ENCODE peak calls at places on chromosomes 2 and 18, in four cellular contexts. Y, D, G and O are unnamed samples.

GRCh38 chr2:161139098-161139987 is 20.9 kb upstream of the TANK start:
- DNase-seq in Y (peak; percentile 66), G (no peak), D (no peak), O (no peak)

GRCh38 chr2:215031330-215031729 is 107.1 kb downstream of the ABCA12 start:
- DNase-seq in Y (no peak), D (no peak), G (no peak), O (no peak)

GRCh38 chr2:228747478-228747877 is 523.6 kb downstream of the PID1 start:
- DNase-seq in Y (no peak), G (no peak), D (no peak), O (no peak)

GRCh38 chr2:41496908-41497307 is 550.9 kb upstream of the PKDCC start:
- DNase-seq in D (no peak), G (no peak), Y (no peak), O (no peak)

GRCh38 chr2:45169339-45170190 is 160.3 kb upstream of the SIX2 start:
- DNase-seq in G (no peak), Y (no peak), D (no peak), O (no peak)

GRCh38 chr2:65580824-65581223 is 148.4 kb upstream of the SPRED2 start:
- DNase-seq in Y (no peak), G (no peak), D (no peak), O (no peak)

GRCh38 chr2:127645395-127646291 is at the start of gene GPR17:
- DNase-seq in Y (no peak), D (no peak), G (no peak), O (no peak)

GRCh38 chr2:241228081-241228859 is 39.8 kb downstream of the ANO7 start:
- DNase-seq in Y (no peak), D (no peak), G (no peak), O (no peak)

GRCh38 chr2:189143930-189144329 is 35.6 kb downstream of the COL5A2 start:
- DNase-seq in D (no peak), Y (no peak), G (no peak), O (no peak)

GRCh38 chr2:72222829-72223564 is 75.3 kb upstream of the CYP26B1 start:
- DNase-seq in Y (no peak), G (no peak), D (no peak), O (no peak)

GRCh38 chr2:119229716-119230115 is 6.1 kb downstream of the STEAP3 start:
- DNase-seq in Y (no peak), D (no peak), G (no peak), O (no peak)

GRCh38 chr18:45324489-45325111 is 290.7 kb upstream of the SLC14A2 start:
- DNase-seq in Y (no peak), G (peak; percentile 41), D (peak; percentile 92), O (no peak)

GRCh38 chr2:109482371-109482841 is 131.4 kb downstream of the SEPTIN10 start:
- DNase-seq in Y (no peak), D (no peak), G (peak; percentile 34), O (no peak)

GRCh38 chr2:132489150-132489549 is 72.5 kb downstream of the GPR39 start:
- DNase-seq in D (no peak), G (no peak), Y (no peak), O (no peak)

GRCh38 chr2:172246649-172247048 is 143.9 kb upstream of the DLX2 start:
- DNase-seq in G (no peak), D (no peak), Y (no peak), O (no peak)

GRCh38 chr2:203583696-203584095 is 48.6 kb upstream of the RAPH1 start:
- DNase-seq in G (no peak), D (no peak), Y (no peak), O (no peak)

GRCh38 chr2:121608367-121608766 is 40.9 kb downstream of the CLASP1 start:
- DNase-seq in G (no peak), D (no peak), Y (no peak), O (no peak)

GRCh38 chr2:241788572-241788971 is 11.9 kb downstream of the GAL3ST2 start:
- DNase-seq in D (no peak), Y (no peak), G (no peak), O (no peak)

GRCh38 chr18:51151568-51152511 is 45.6 kb downstream of the MEX3C start:
- DNase-seq in G (no peak), Y (peak; percentile 69), D (no peak), O (peak; percentile 43)

GRCh38 chr2:100924520-100925451 is 77.3 kb upstream of the RPL31 start:
- DNase-seq in Y (peak; percentile 64), G (no peak), D (no peak), O (no peak)

GRCh38 chr2:119751706-119752105 is 8.0 kb upstream of the PTPN4 start:
- DNase-seq in Y (no peak), D (no peak), G (no peak), O (no peak)

GRCh38 chr2:9013403-9013802 is 9.9 kb upstream of the MBOAT2 start:
- DNase-seq in D (no peak), Y (no peak), G (no peak), O (no peak)

GRCh38 chr2:60219536-60219935 is 333.9 kb downstream of the BCL11A start:
- DNase-seq in Y (no peak), G (no peak), D (no peak), O (no peak)

DNA sequence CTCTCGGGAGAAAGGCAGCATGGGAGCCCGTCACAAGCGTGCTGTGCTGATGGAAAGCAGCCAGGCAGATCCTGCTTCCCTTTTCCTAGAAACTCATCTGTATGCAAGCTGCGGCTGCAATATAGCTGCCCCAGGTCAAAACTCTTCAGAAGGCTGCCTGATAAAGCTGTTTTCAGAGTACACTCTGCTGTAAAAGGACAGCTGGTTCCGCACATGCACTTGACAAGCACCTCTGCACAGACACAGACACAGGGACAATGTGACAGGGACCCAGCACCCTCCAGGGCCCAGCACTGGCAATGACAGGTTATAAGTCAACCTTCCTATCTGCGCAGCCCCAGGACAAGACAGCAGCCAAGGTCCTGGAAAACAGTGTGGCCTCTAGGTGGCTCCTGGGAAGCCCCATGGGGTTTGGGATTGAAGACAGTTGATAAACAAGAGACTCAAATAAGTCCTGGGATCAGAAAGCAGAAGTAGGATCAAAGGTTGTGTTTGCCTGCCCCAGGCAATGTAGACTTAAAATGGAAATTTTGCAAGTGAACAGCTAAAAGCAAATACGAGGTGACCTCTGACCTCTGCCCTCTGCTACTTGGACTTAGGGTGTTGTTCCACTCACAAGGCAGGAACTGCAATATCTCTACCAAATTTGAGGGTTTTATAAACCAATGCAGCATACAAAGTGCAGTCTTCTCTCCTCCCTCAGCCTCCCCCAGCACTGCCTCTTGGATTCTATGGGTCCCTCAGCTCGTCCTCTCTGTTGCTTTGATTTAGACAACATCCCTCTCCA is 16.9 kb downstream of the SLC66A2 start:
- DNase-seq in G (no peak), D (peak; percentile 28), Y (no peak), O (no peak)
- H3K9me3 ChIP-seq in G (no peaks in the 10 kb centered on the region), D (peaks cover 44% of the 10 kb centered on the region), Y (no peaks in the 10 kb centered on the region), O (peaks cover 20% of the 10 kb centered on the region)

GRCh38 chr2:152171733-152172132 is 3.8 kb downstream of the STAM2 start:
- DNase-seq in Y (no peak), D (no peak), G (no peak), O (no peak)
- H3K9me3 ChIP-seq in Y (no peaks in the 10 kb centered on the region), D (no peaks in the 10 kb centered on the region), G (no peaks in the 10 kb centered on the region), O (no peaks in the 10 kb centered on the region)

GRCh38 chr2:80786584-80786983 is 482.0 kb upstream of the LRRTM1 start:
- DNase-seq in D (no peak), Y (no peak), G (no peak), O (no peak)
- H3K9me3 ChIP-seq in D (no peaks in the 10 kb centered on the region), Y (no peaks in the 10 kb centered on the region), G (no peaks in the 10 kb centered on the region), O (no peaks in the 10 kb centered on the region)

DNA sequence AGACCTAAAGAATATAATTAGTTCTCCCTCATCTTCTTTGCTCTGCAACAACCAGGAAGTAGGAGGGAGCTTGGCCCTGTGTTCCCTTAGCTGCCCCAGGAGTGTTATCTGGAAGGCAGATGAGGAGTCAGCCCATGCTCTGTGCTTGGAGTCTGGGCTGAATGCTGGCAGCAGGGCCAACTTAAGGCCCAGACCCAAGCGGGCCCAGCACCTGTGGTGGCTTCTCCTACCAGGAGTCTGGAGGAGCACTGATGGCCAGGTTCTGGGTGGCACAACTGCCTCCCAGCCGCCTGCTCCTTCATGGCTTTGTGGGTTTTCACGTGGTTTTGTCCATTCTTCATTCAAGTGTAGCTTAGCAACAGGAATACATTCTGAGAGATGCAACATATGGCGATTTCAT is 1910.7 kb upstream of the LRRTM1 start:
- DNase-seq in Y (no peak), G (no peak), D (no peak), O (no peak)
- H3K9me3 ChIP-seq in Y (no peaks in the 10 kb centered on the region), G (no peaks in the 10 kb centered on the region), D (no peaks in the 10 kb centered on the region), O (peaks cover 4% of the 10 kb centered on the region)

GRCh38 chr2:83071914-83072313 is 1387.2 kb downstream of the SUCLG1 start:
- DNase-seq in Y (no peak), D (no peak), G (no peak), O (no peak)
- H3K9me3 ChIP-seq in Y (no peaks in the 10 kb centered on the region), D (no peaks in the 10 kb centered on the region), G (no peaks in the 10 kb centered on the region), O (no peaks in the 10 kb centered on the region)

DNA sequence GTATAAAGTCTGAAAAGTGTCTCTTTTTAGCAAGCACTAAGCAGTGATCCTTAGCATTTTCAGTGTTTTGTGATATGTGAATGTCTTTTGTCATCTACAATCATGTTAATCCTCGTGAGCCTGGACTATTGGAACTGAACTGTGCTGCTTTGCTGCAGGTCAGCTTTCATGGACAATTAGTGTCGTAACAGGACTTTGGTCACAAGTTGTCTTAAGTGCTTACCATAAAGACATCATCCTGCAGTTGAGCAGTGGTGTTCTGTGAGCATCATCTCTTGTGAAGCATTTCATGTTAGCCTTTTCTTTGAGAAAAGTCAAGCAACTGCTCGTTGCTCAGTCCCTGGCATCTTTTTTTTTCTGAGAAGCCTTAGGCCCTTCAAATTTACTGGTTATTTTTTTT is 135.9 kb downstream of the ZNF407 start:
- DNase-seq in Y (no peak), G (no peak), D (no peak), O (no peak)
- H3K9me3 ChIP-seq in Y (no peaks in the 10 kb centered on the region), G (no peaks in the 10 kb centered on the region), D (no peaks in the 10 kb centered on the region), O (no peaks in the 10 kb centered on the region)

DNA sequence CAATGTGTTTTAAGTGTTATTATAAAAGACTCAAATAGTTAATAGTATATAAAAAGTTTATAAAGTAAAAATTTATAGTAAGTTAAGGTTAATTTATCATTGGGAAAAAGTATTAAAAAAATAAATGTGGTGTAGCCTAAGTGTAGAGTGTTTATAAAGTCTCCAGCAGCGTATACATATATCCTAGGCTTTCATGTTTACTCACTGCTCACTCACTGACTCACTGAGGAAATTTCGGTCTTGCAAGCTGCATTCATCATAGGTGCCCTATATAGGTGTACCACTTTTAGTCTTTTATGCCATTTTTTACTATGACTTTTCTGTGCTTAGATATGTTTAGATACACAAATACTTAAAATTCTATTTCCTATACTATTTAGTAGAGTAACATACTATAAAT is 866.0 kb downstream of the CBLN2 start:
- DNase-seq in G (no peak), D (no peak), Y (no peak), O (no peak)
- H3K9me3 ChIP-seq in G (no peaks in the 10 kb centered on the region), D (no peaks in the 10 kb centered on the region), Y (no peaks in the 10 kb centered on the region), O (no peaks in the 10 kb centered on the region)